ENCODE peak calls at places on chromosomes 6 and 20, in eight cellular contexts. Q is mucosa of gallbladder, U is NCI-H2081, F is posterior vena cava, W is EH, B is CMK, T is neural progenitor cell, R is lower leg skin. G is an unnamed sample.

GRCh38 chr6:131213501-131213990 is 78.3 kb downstream of the AKAP7 start:
- DNase-seq in Q (no peak), U (no peak), F (no peak), W (no peak), B (no peak), T (peak; percentile 2), R (no peak), G (no peak)

GRCh38 chr6:125818659-125819297 is 28.0 kb downstream of the NCOA7 start:
- DNase-seq in Q (no peak), U (no peak), F (no peak), W (no peak), B (no peak), T (no peak), R (no peak), G (no peak)

GRCh38 chr6:113120214-113120576 is 737.0 kb upstream of the MARCKS start:
- DNase-seq in Q (no peak), U (no peak), F (no peak), W (peak; percentile 97), B (no peak), T (no peak), R (no peak), G (no peak)

GRCh38 chr6:42615518-42615917 is 51.7 kb downstream of the UBR2 start:
- DNase-seq in Q (no peak), U (no peak), F (no peak), W (no peak), B (no peak), T (no peak), R (no peak), G (no peak)

GRCh38 chr6:39495023-39495422 is 172.5 kb upstream of the KCNK16 start:
- DNase-seq in Q (no peak), U (no peak), F (no peak), W (no peak), B (no peak), T (no peak), R (no peak), G (no peak)

GRCh38 chr6:70479236-70479635 is 65.9 kb downstream of the FAM135A start:
- DNase-seq in Q (no peak), U (peak; percentile 77), F (no peak), W (peak; percentile 15), B (no peak), T (peak; percentile 35), R (no peak), G (no peak)

GRCh38 chr6:129368076-129368475 is 341.9 kb downstream of the ARHGAP18 start:
- DNase-seq in Q (no peak), U (no peak), F (no peak), W (no peak), B (no peak), T (no peak), R (no peak), G (no peak)

GRCh38 chr6:79810153-79810806 is 137.1 kb downstream of the ELOVL4 start:
- DNase-seq in Q (no peak), U (peak; percentile 100), F (no peak), W (no peak), B (no peak), T (peak; percentile 92), R (no peak), G (no peak)

GRCh38 chr20:61414455-61414991 is 162.5 kb downstream of the CDH4 start:
- DNase-seq in Q (no peak), U (no peak), F (no peak), W (no peak), B (no peak), T (no peak), R (no peak), G (no peak)

GRCh38 chr6:160348209-160348551 is at the start of gene SLC22A3:
- DNase-seq in Q (no peak), U (peak; percentile 0), F (no peak), W (no peak), B (no peak), T (peak; percentile 69), R (no peak), G (peak; percentile 43)

GRCh38 chr6:81265106-81265505 is 487.4 kb downstream of the TENT5A start:
- DNase-seq in Q (no peak), U (no peak), F (peak; percentile 60), W (peak; percentile 78), B (no peak), T (no peak), R (peak; percentile 29), G (no peak)

GRCh38 chr6:90298459-90299053 is 1.9 kb upstream of the BACH2 start:
- DNase-seq in Q (no peak), U (no peak), F (no peak), W (no peak), B (no peak), T (no peak), R (no peak), G (no peak)

GRCh38 chr20:1393507-1393882 is 641 bp upstream of the FKBP1A start:
- DNase-seq in Q (no peak), U (no peak), F (no peak), W (no peak), B (no peak), T (no peak), R (no peak), G (no peak)

GRCh38 chr6:4625557-4625956 is 150.6 kb upstream of the CDYL start:
- DNase-seq in Q (no peak), U (no peak), F (no peak), W (no peak), B (no peak), T (no peak), R (no peak), G (no peak)

GRCh38 chr20:327041-327945 is 1.9 kb downstream of the SOX12 start:
- DNase-seq in Q (peak; percentile 83), U (peak; percentile 88), F (peak; percentile 93), W (peak; percentile 93), B (peak; percentile 94), T (peak; percentile 98), R (peak; percentile 66), G (peak; percentile 94)

GRCh38 chr6:82365011-82365751 is 1.6 kb downstream of the TPBG start:
- DNase-seq in Q (peak; percentile 12), U (peak; percentile 25), F (no peak), W (peak; percentile 46), B (no peak), T (peak; percentile 62), R (no peak), G (peak; percentile 25)

GRCh38 chr6:29811377-29811776 is 16.2 kb upstream of the HLA-G start:
- DNase-seq in Q (no peak), U (no peak), F (peak; percentile 8), W (no peak), B (no peak), T (no peak), R (no peak), G (no peak)

GRCh38 chr6:6386010-6386409 is 65.5 kb upstream of the F13A1 start:
- DNase-seq in Q (no peak), U (no peak), F (no peak), W (no peak), B (no peak), T (no peak), R (no peak), G (no peak)

GRCh38 chr6:140537211-140537610 is 1162.8 kb upstream of the CITED2 start:
- DNase-seq in Q (no peak), U (no peak), F (no peak), W (peak; percentile 84), B (no peak), T (no peak), R (no peak), G (no peak)

GRCh38 chr6:158481612-158482473 is 78.0 kb upstream of the TMEM181 start:
- DNase-seq in Q (no peak), U (no peak), F (no peak), W (peak; percentile 92), B (no peak), T (no peak), R (no peak), G (no peak)

GRCh38 chr6:14706378-14706929 is 539.4 kb upstream of the JARID2 start:
- DNase-seq in Q (no peak), U (no peak), F (peak; percentile 89), W (peak; percentile 99), B (no peak), T (no peak), R (no peak), G (no peak)

GRCh38 chr20:29878281-29878741 is 1379.2 kb upstream of the DEFB115 start:
- DNase-seq in Q (no peak), U (peak; percentile 50), F (peak; percentile 87), W (peak; percentile 11), B (no peak), T (peak; percentile 24), R (no peak), G (no peak)

GRCh38 chr6:108895591-108895990 is 47.4 kb downstream of the ARMC2 start:
- DNase-seq in Q (no peak), U (no peak), F (no peak), W (peak; percentile 19), B (no peak), T (no peak), R (no peak), G (no peak)

GRCh38 chr6:127900935-127901334 is at the start of gene THEMIS:
- DNase-seq in Q (no peak), U (no peak), F (no peak), W (no peak), B (no peak), T (no peak), R (no peak), G (no peak)

GRCh38 chr6:45388328-45388727 is 10.6 kb upstream of the SUPT3H start:
- DNase-seq in Q (no peak), U (no peak), F (no peak), W (peak; percentile 38), B (no peak), T (no peak), R (no peak), G (no peak)

G was measured in mesothelial cell of epicardium.